ENCODE peak calls at places on chromosome 9, in four cellular contexts. One of them, this sample, is unnamed.
A peak's percentile ranks its signal among the peaks of the same experiment; 100 is the strongest.

GRCh38 chr9:118578467-118578866 is 790.8 kb downstream of the BRINP1 start:
- DNase-seq in NCI-H1417: no peak
- DNase-seq in stimulated activated CD8-positive, alpha-beta memory T cell treated with anti-CD3 and anti-CD28 coated beads, Interleukin-2, amount 100 ng/mL, for 48 hours: no peak
- DNase-seq in GM12864: no peak
- DNase-seq in this sample: peak; percentile 73

GRCh38 chr9:69391487-69391886 is 66.5 kb downstream of the ENTREP1 start:
- DNase-seq in NCI-H1417: no peak
- DNase-seq in stimulated activated CD8-positive, alpha-beta memory T cell treated with anti-CD3 and anti-CD28 coated beads, Interleukin-2, amount 100 ng/mL, for 48 hours: no peak
- DNase-seq in GM12864: no peak
- DNase-seq in this sample: no peak

GRCh38 chr9:107973451-107973850 is 483.9 kb upstream of the KLF4 start:
- DNase-seq in NCI-H1417: no peak
- DNase-seq in stimulated activated CD8-positive, alpha-beta memory T cell treated with anti-CD3 and anti-CD28 coated beads, Interleukin-2, amount 100 ng/mL, for 48 hours: no peak
- DNase-seq in GM12864: no peak
- DNase-seq in this sample: no peak

GRCh38 chr9:135544981-135545635 is 818 bp upstream of the OBP2A start:
- DNase-seq in NCI-H1417: no peak
- DNase-seq in stimulated activated CD8-positive, alpha-beta memory T cell treated with anti-CD3 and anti-CD28 coated beads, Interleukin-2, amount 100 ng/mL, for 48 hours: no peak
- DNase-seq in GM12864: no peak
- DNase-seq in this sample: no peak

GRCh38 chr9:133932176-133932575 is 59.9 kb downstream of the VAV2 start:
- DNase-seq in NCI-H1417: no peak
- DNase-seq in stimulated activated CD8-positive, alpha-beta memory T cell treated with anti-CD3 and anti-CD28 coated beads, Interleukin-2, amount 100 ng/mL, for 48 hours: no peak
- DNase-seq in GM12864: no peak
- DNase-seq in this sample: no peak

GRCh38 chr9:108093773-108094675 is 604.5 kb upstream of the KLF4 start:
- DNase-seq in NCI-H1417: no peak
- DNase-seq in stimulated activated CD8-positive, alpha-beta memory T cell treated with anti-CD3 and anti-CD28 coated beads, Interleukin-2, amount 100 ng/mL, for 48 hours: no peak
- DNase-seq in GM12864: no peak
- DNase-seq in this sample: peak; percentile 69

GRCh38 chr9:106964329-106964728 is 101.4 kb downstream of the ZNF462 start:
- DNase-seq in NCI-H1417: no peak
- DNase-seq in stimulated activated CD8-positive, alpha-beta memory T cell treated with anti-CD3 and anti-CD28 coated beads, Interleukin-2, amount 100 ng/mL, for 48 hours: no peak
- DNase-seq in GM12864: no peak
- DNase-seq in this sample: no peak

GRCh38 chr9:37066139-37066725 is 32.2 kb upstream of the PAX5 start:
- DNase-seq in NCI-H1417: no peak
- DNase-seq in stimulated activated CD8-positive, alpha-beta memory T cell treated with anti-CD3 and anti-CD28 coated beads, Interleukin-2, amount 100 ng/mL, for 48 hours: no peak
- DNase-seq in GM12864: no peak
- DNase-seq in this sample: no peak

GRCh38 chr9:132193227-132194110 is 31.6 kb downstream of the NTNG2 start:
- DNase-seq in NCI-H1417: no peak
- DNase-seq in stimulated activated CD8-positive, alpha-beta memory T cell treated with anti-CD3 and anti-CD28 coated beads, Interleukin-2, amount 100 ng/mL, for 48 hours: no peak
- DNase-seq in GM12864: no peak
- DNase-seq in this sample: no peak

GRCh38 chr9:69527454-69527853 is 144.7 kb downstream of the APBA1 start:
- DNase-seq in NCI-H1417: no peak
- DNase-seq in stimulated activated CD8-positive, alpha-beta memory T cell treated with anti-CD3 and anti-CD28 coated beads, Interleukin-2, amount 100 ng/mL, for 48 hours: no peak
- DNase-seq in GM12864: no peak
- DNase-seq in this sample: no peak

GRCh38 chr9:129489838-129490582 is 130.9 kb downstream of the C9orf50 start:
- DNase-seq in NCI-H1417: no peak
- DNase-seq in stimulated activated CD8-positive, alpha-beta memory T cell treated with anti-CD3 and anti-CD28 coated beads, Interleukin-2, amount 100 ng/mL, for 48 hours: no peak
- DNase-seq in GM12864: no peak
- DNase-seq in this sample: peak; percentile 28

GRCh38 chr9:123611228-123611627 is 255.2 kb downstream of the CRB2 start:
- DNase-seq in NCI-H1417: no peak
- DNase-seq in stimulated activated CD8-positive, alpha-beta memory T cell treated with anti-CD3 and anti-CD28 coated beads, Interleukin-2, amount 100 ng/mL, for 48 hours: no peak
- DNase-seq in GM12864: no peak
- DNase-seq in this sample: peak; percentile 16

GRCh38 chr9:114641974-114642373 is 15.6 kb downstream of the TEX53 start:
- DNase-seq in NCI-H1417: no peak
- DNase-seq in stimulated activated CD8-positive, alpha-beta memory T cell treated with anti-CD3 and anti-CD28 coated beads, Interleukin-2, amount 100 ng/mL, for 48 hours: no peak
- DNase-seq in GM12864: no peak
- DNase-seq in this sample: no peak

GRCh38 chr9:136107155-136107952 is 11.3 kb downstream of the TMEM250 start:
- DNase-seq in NCI-H1417: peak; percentile 28
- DNase-seq in stimulated activated CD8-positive, alpha-beta memory T cell treated with anti-CD3 and anti-CD28 coated beads, Interleukin-2, amount 100 ng/mL, for 48 hours: no peak
- DNase-seq in GM12864: peak; percentile 37
- DNase-seq in this sample: no peak

GRCh38 chr9:88889386-88889785 is 101.9 kb upstream of the S1PR3 start:
- DNase-seq in NCI-H1417: no peak
- DNase-seq in stimulated activated CD8-positive, alpha-beta memory T cell treated with anti-CD3 and anti-CD28 coated beads, Interleukin-2, amount 100 ng/mL, for 48 hours: no peak
- DNase-seq in GM12864: no peak
- DNase-seq in this sample: peak; percentile 19

GRCh38 chr9:89576404-89576824 is 28.4 kb upstream of the GADD45G start:
- DNase-seq in NCI-H1417: peak; percentile 76
- DNase-seq in stimulated activated CD8-positive, alpha-beta memory T cell treated with anti-CD3 and anti-CD28 coated beads, Interleukin-2, amount 100 ng/mL, for 48 hours: no peak
- DNase-seq in GM12864: no peak
- DNase-seq in this sample: peak; percentile 20

GRCh38 chr9:23441275-23441674 is 384.8 kb downstream of the ELAVL2 start:
- DNase-seq in NCI-H1417: no peak
- DNase-seq in stimulated activated CD8-positive, alpha-beta memory T cell treated with anti-CD3 and anti-CD28 coated beads, Interleukin-2, amount 100 ng/mL, for 48 hours: no peak
- DNase-seq in GM12864: no peak
- DNase-seq in this sample: no peak

GRCh38 chr9:93884808-93885207 is 70.3 kb downstream of the BARX1 start:
- DNase-seq in NCI-H1417: peak; percentile 57
- DNase-seq in stimulated activated CD8-positive, alpha-beta memory T cell treated with anti-CD3 and anti-CD28 coated beads, Interleukin-2, amount 100 ng/mL, for 48 hours: no peak
- DNase-seq in GM12864: no peak
- DNase-seq in this sample: no peak

GRCh38 chr9:21919377-21920362 is 74.5 kb downstream of the CDKN2A start:
- DNase-seq in NCI-H1417: no peak
- DNase-seq in stimulated activated CD8-positive, alpha-beta memory T cell treated with anti-CD3 and anti-CD28 coated beads, Interleukin-2, amount 100 ng/mL, for 48 hours: no peak
- DNase-seq in GM12864: peak; percentile 8
- DNase-seq in this sample: peak; percentile 69

GRCh38 chr9:75967556-75967955 is 77.1 kb downstream of the PCSK5 start:
- DNase-seq in NCI-H1417: no peak
- DNase-seq in stimulated activated CD8-positive, alpha-beta memory T cell treated with anti-CD3 and anti-CD28 coated beads, Interleukin-2, amount 100 ng/mL, for 48 hours: no peak
- DNase-seq in GM12864: no peak
- DNase-seq in this sample: no peak

GRCh38 chr9:134360897-134361296 is 34.6 kb downstream of the RXRA start:
- DNase-seq in NCI-H1417: peak; percentile 49
- DNase-seq in stimulated activated CD8-positive, alpha-beta memory T cell treated with anti-CD3 and anti-CD28 coated beads, Interleukin-2, amount 100 ng/mL, for 48 hours: no peak
- DNase-seq in GM12864: no peak
- DNase-seq in this sample: peak; percentile 12

GRCh38 chr9:133656211-133657119 is 20.3 kb downstream of the DBH start:
- DNase-seq in NCI-H1417: peak; percentile 74
- DNase-seq in stimulated activated CD8-positive, alpha-beta memory T cell treated with anti-CD3 and anti-CD28 coated beads, Interleukin-2, amount 100 ng/mL, for 48 hours: no peak
- DNase-seq in GM12864: no peak
- DNase-seq in this sample: no peak

GRCh38 chr9:133558191-133559126 is 24.0 kb downstream of the ADAMTSL2 start:
- DNase-seq in NCI-H1417: no peak
- DNase-seq in stimulated activated CD8-positive, alpha-beta memory T cell treated with anti-CD3 and anti-CD28 coated beads, Interleukin-2, amount 100 ng/mL, for 48 hours: peak; percentile 11
- DNase-seq in GM12864: no peak
- DNase-seq in this sample: peak; percentile 95

GRCh38 chr9:135278586-135278985 is 191.1 kb downstream of the OLFM1 start:
- DNase-seq in NCI-H1417: no peak
- DNase-seq in stimulated activated CD8-positive, alpha-beta memory T cell treated with anti-CD3 and anti-CD28 coated beads, Interleukin-2, amount 100 ng/mL, for 48 hours: no peak
- DNase-seq in GM12864: no peak
- DNase-seq in this sample: no peak

GRCh38 chr9:16358751-16359150 is 511.7 kb downstream of the BNC2 start:
- DNase-seq in NCI-H1417: no peak
- DNase-seq in stimulated activated CD8-positive, alpha-beta memory T cell treated with anti-CD3 and anti-CD28 coated beads, Interleukin-2, amount 100 ng/mL, for 48 hours: no peak
- DNase-seq in GM12864: no peak
- DNase-seq in this sample: peak; percentile 39

GRCh38 chr9:137409515-137409914 is 13.4 kb downstream of the EXD3 start:
- DNase-seq in NCI-H1417: no peak
- DNase-seq in stimulated activated CD8-positive, alpha-beta memory T cell treated with anti-CD3 and anti-CD28 coated beads, Interleukin-2, amount 100 ng/mL, for 48 hours: no peak
- DNase-seq in GM12864: no peak
- DNase-seq in this sample: no peak